ENCODE peak calls at places on chromosomes 12 and 14, in five cellular contexts. U, E, Y, I and F are unnamed samples.
A peak's percentile ranks its signal among the peaks of the same experiment; 100 is the strongest.

GRCh38 chr14:71932229-71932951 is at the start of gene RGS6:
- DNase-seq in U (peak; percentile 77), E (no peak), Y (peak; percentile 34), I (no peak), F (no peak)

GRCh38 chr14:37583358-37584210 is 11.5 kb downstream of the FOXA1 start:
- DNase-seq in U (peak; percentile 83), E (peak; percentile 66), Y (no peak), I (peak; percentile 64), F (peak; percentile 77)

GRCh38 chr12:105025890-105026289 is 39.8 kb downstream of the NOPCHAP1 start:
- DNase-seq in U (no peak), E (no peak), Y (no peak), I (no peak), F (no peak)

GRCh38 chr14:24816011-24816928 is 182.3 kb upstream of the GZMB start:
- DNase-seq in U (no peak), E (no peak), Y (no peak), I (no peak), F (peak; percentile 40)

GRCh38 chr14:73176673-73177072 is 40.4 kb downstream of the PSEN1 start:
- DNase-seq in U (no peak), E (no peak), Y (no peak), I (no peak), F (no peak)

GRCh38 chr12:11545438-11546330 is 103.8 kb upstream of the ETV6 start:
- DNase-seq in U (no peak), E (no peak), Y (no peak), I (no peak), F (no peak)

GRCh38 chr14:57209561-57209960 is 59.1 kb downstream of the EXOC5 start:
- DNase-seq in U (no peak), E (no peak), Y (no peak), I (no peak), F (no peak)

GRCh38 chr14:49897965-49898364 is 5.1 kb downstream of the ARF6 start:
- DNase-seq in U (no peak), E (no peak), Y (no peak), I (no peak), F (no peak)

GRCh38 chr14:89214221-89214965 is 202.6 kb downstream of the FOXN3 start:
- DNase-seq in U (peak; percentile 90), E (peak; percentile 92), Y (peak; percentile 73), I (no peak), F (peak; percentile 89)

GRCh38 chr12:68007466-68007865 is 18.2 kb downstream of the IFNG-AS1 start:
- DNase-seq in U (no peak), E (no peak), Y (no peak), I (no peak), F (no peak)

GRCh38 chr12:103841690-103842584 is 903 bp upstream of the NT5DC3 start:
- DNase-seq in U (peak; percentile 76), E (peak; percentile 94), Y (peak; percentile 53), I (peak; percentile 98), F (peak; percentile 86)

GRCh38 chr12:26832817-26833691 is at the start of gene ITPR2:
- DNase-seq in U (peak; percentile 98), E (peak; percentile 95), Y (peak; percentile 97), I (peak; percentile 71), F (peak; percentile 98)

GRCh38 chr12:26833692-26834168 is 736 bp upstream of the ITPR2 start:
- DNase-seq in U (peak; percentile 80), E (peak; percentile 56), Y (no peak), I (no peak), F (peak; percentile 59)

GRCh38 chr12:26830783-26831601 is 2.0 kb downstream of the ITPR2 start:
- DNase-seq in U (no peak), E (no peak), Y (no peak), I (no peak), F (peak; percentile 51)

GRCh38 chr12:26830358-26830757 is 2.6 kb downstream of the ITPR2 start:
- DNase-seq in U (no peak), E (no peak), Y (no peak), I (no peak), F (no peak)

GRCh38 chr12:26831959-26832816 is 806 bp downstream of the ITPR2 start:
- DNase-seq in U (peak; percentile 83), E (peak; percentile 56), Y (peak; percentile 63), I (no peak), F (peak; percentile 76)
- TF ChIP-seq CTCF in U (no peak), E (no peak), Y (no peak), I (no peak), F (peak; percentile 23)

GRCh38 chr14:69667938-69668336 is 56.5 kb downstream of the SUSD6 start:
- DNase-seq in U (no peak), E (no peak), Y (no peak), I (no peak), F (no peak)
- H3K4me3 ChIP-seq in U (no peak overlapping the region), E (no peak overlapping the region), Y (no peak overlapping the region), I (no peak overlapping the region), F (no peak overlapping the region)

DNA sequence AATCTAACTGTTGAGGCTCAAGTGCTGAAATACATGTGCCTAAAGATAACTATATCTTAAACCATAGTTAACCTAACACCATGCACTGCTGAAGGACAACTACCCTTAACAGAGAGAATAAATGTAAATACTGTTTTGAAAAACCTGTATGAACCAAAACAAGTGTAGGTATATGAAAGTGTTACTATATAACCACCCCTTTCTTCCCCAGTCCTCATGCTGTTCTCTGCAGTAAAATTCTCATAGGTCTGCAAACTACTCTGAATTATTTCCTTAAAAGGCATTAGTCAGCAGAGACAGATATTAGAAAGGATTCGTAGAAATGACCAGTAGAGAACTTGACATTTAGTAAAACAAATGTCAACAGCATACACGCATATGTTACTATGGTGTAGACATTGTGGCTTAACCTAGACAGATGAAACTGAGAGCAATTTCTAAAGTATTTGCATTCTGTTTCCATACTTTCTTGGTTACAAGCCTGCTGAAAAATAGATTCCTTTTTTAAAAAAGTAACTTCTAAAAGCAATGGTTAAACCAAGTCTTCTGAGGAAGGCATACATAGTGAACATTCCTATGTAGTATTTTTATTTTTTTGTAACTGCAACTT is 13.9 kb downstream of the CSRP2 start:
- DNase-seq in U (no peak), E (no peak), Y (no peak), I (no peak), F (no peak)
- H3K4me1 ChIP-seq in U (no peaks in the 10 kb centered on the region), E (no peaks in the 10 kb centered on the region), Y (peaks cover 15% of the 10 kb centered on the region), I (no peaks in the 10 kb centered on the region), F (no peaks in the 10 kb centered on the region)

GRCh38 chr14:35046751-35047536 is 872 bp downstream of the FAM177A1 start:
- DNase-seq in U (no peak), E (peak; percentile 61), Y (no peak), I (peak; percentile 78), F (no peak)

GRCh38 chr14:35045798-35046047 is 349 bp upstream of the FAM177A1 start:
- DNase-seq in U (no peak), E (no peak), Y (no peak), I (no peak), F (no peak)

GRCh38 chr14:35047961-35048513 is 2.0 kb downstream of the FAM177A1 start:
- DNase-seq in U (no peak), E (no peak), Y (no peak), I (no peak), F (no peak)

GRCh38 chr14:35044939-35045797 is 904 bp upstream of the FAM177A1 start:
- DNase-seq in U (no peak), E (no peak), Y (no peak), I (no peak), F (no peak)

GRCh38 chr14:35046048-35046750 is at the start of gene FAM177A1:
- DNase-seq in U (peak; percentile 100), E (peak; percentile 97), Y (peak; percentile 99), I (peak; percentile 100), F (peak; percentile 99)
- TF ChIP-seq CTCF in U (no peak), E (peak; percentile 6), Y (no peak), I (no peak), F (no peak)

GRCh38 chr12:114447799-114448617 is 42.1 kb upstream of the TBX5 start:
- DNase-seq in U (no peak), E (no peak), Y (no peak), I (no peak), F (no peak)

GRCh38 chr12:114448618-114448933 is 42.6 kb upstream of the TBX5 start:
- DNase-seq in U (no peak), E (no peak), Y (no peak), I (no peak), F (peak; percentile 49)

GRCh38 chr12:114445401-114446323 is 39.7 kb upstream of the TBX5 start:
- DNase-seq in U (no peak), E (no peak), Y (no peak), I (no peak), F (no peak)

GRCh38 chr12:114444422-114445279 is 38.7 kb upstream of the TBX5 start:
- DNase-seq in U (no peak), E (no peak), Y (no peak), I (no peak), F (no peak)

DNA sequence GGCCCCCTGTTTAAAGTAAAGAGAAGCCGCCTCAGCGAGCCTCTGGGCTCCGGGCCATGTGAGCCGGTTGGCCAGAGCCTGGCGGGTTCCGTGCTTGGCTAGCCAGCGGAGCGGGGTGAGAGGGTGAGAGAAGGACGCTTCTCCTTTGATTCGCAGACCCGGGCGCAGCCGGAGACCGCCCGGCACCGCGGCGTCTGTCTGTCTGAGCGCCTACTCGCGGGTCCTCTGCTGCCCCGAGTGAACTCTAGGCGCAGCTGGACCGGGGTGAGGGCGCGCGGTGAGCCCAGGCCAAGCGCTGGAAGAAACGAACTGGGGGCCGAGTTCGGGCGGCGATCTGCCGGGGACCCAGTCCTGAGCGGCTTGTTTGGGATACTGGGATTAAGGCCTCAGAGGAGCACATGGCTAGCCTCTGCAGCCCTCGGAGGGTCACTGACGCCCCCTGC is 41.4 kb upstream of the TBX5 start:
- DNase-seq in U (no peak), E (no peak), Y (peak; percentile 23), I (no peak), F (no peak)
- H3K4me3 ChIP-seq in U (no peak overlapping the region), E (peak overlapping the region; percentile 22), Y (peak overlapping the region; percentile 47), I (no peak overlapping the region), F (no peak overlapping the region)

GRCh38 chr12:29733060-29733459 is 50.7 kb downstream of the TMTC1 start:
- DNase-seq in U (no peak), E (no peak), Y (no peak), I (no peak), F (no peak)
- H3K4me1 ChIP-seq in U (no peaks in the 10 kb centered on the region), E (no peaks in the 10 kb centered on the region), Y (peaks cover 99% of the 10 kb centered on the region), I (no peaks in the 10 kb centered on the region), F (no peaks in the 10 kb centered on the region)

DNA sequence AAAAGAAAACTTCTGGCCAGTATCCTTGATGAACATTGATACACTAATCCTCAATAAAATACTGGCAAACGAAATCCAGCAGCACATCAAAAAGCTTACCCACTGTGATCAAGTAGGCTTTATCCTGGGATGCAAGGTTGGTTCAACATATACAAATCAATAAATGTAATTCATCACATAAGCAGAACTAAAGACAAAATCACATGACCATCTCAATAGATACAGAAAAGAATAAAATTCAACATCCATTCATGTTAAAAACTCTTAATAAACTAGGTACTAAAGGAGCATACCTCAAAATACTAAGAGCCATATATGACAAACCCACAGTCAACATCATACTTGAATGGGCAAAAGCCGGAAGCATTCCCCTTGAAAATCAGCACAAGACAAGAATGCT is 71.8 kb upstream of the PTPRB start:
- DNase-seq in U (no peak), E (no peak), Y (no peak), I (no peak), F (no peak)
- TF ChIP-seq CTCF in U (no peak), E (no peak), Y (no peak), I (no peak), F (no peak)